ENCODE peak calls at places on chromosomes 7 and 10, in nine cellular contexts. A, C, N, H, Y, W, P, G and E are unnamed samples.

GRCh38 chr7:91656486-91657237 is 223.8 kb downstream of the MTERF1 start:
- DNase-seq in W (no peak), H (no peak), G (peak), C (no peak), A (no peak), N (no peak), Y (peak), P (no peak), E (no peak)

GRCh38 chr10:68598978-68599753 is 39.0 kb downstream of the TET1 start:
- DNase-seq in N (peak), Y (peak), H (peak), G (peak), W (no peak), C (peak), A (peak), P (no peak), E (no peak)

GRCh38 chr7:29146888-29147609 is 712 bp upstream of the CPVL start:
- DNase-seq in C (peak), W (no peak), H (peak), A (peak), G (no peak), Y (no peak), P (no peak), N (no peak), E (no peak)

GRCh38 chr7:52705768-52706167 is 329.7 kb upstream of the POM121L12 start:
- DNase-seq in G (no peak), P (no peak), A (no peak), W (no peak), C (no peak), H (no peak), N (no peak), Y (no peak), E (no peak)

GRCh38 chr7:20862554-20862953 is 75.9 kb upstream of the SP8 start:
- DNase-seq in P (no peak), Y (no peak), H (no peak), G (no peak), N (no peak), A (no peak), W (no peak), C (no peak), E (no peak)

GRCh38 chr7:91226411-91226810 is 37.8 kb upstream of the FZD1 start:
- DNase-seq in Y (no peak), H (no peak), G (no peak), N (no peak), A (no peak), C (no peak), P (no peak), W (no peak), E (no peak)

GRCh38 chr10:91694170-91694794 is 61.4 kb upstream of the PPP1R3C start:
- DNase-seq in Y (peak), G (peak), N (no peak), W (no peak), C (peak), H (no peak), P (peak), A (no peak), E (no peak)

GRCh38 chr7:30181211-30181610 is 46.4 kb downstream of the MTURN start:
- DNase-seq in N (no peak), W (no peak), C (no peak), Y (no peak), H (no peak), A (no peak), P (no peak), G (no peak), E (no peak)

GRCh38 chr7:73851410-73852338 is 9.3 kb upstream of the TMEM270 start:
- DNase-seq in W (no peak), G (peak), Y (peak), N (no peak), H (no peak), P (peak), A (no peak), C (no peak), E (no peak)

GRCh38 chr7:9890092-9890491 is 1083.6 kb upstream of the PHF14 start:
- DNase-seq in A (no peak), W (no peak), C (no peak), H (no peak), G (no peak), P (no peak), Y (no peak), N (no peak), E (no peak)

GRCh38 chr7:5574770-5575269 is 151.2 kb upstream of the TNRC18 start:
- DNase-seq in N (peak), P (no peak), C (no peak), G (no peak), Y (no peak), H (peak), A (peak), W (no peak), E (no peak)

GRCh38 chr10:98312816-98313215 is 44.8 kb upstream of the LOXL4 start:
- DNase-seq in P (no peak), W (no peak), A (no peak), H (no peak), N (no peak), Y (peak), G (no peak), C (no peak), E (no peak)

GRCh38 chr7:106143711-106144347 is 31.7 kb upstream of the SYPL1 start:
- DNase-seq in H (no peak), G (no peak), W (no peak), Y (no peak), A (no peak), N (peak), C (no peak), P (peak), E (no peak)

GRCh38 chr7:5012985-5013384 is 32.7 kb upstream of the RBAK start:
- DNase-seq in P (no peak), Y (no peak), C (no peak), W (no peak), H (no peak), G (no peak), N (no peak), A (no peak), E (no peak)

GRCh38 chr7:132558815-132559214 is 17.5 kb downstream of the PLXNA4 start:
- DNase-seq in G (no peak), H (no peak), Y (no peak), N (no peak), P (no peak), A (no peak), C (no peak), W (no peak), E (no peak)

GRCh38 chr10:1180071-1180730 is 124.0 kb downstream of the WDR37 start:
- DNase-seq in P (no peak), Y (no peak), H (no peak), A (no peak), W (no peak), C (no peak), G (no peak), N (no peak), E (no peak)

GRCh38 chr7:34059551-34059840 is 154.2 kb downstream of the BMPER start:
- DNase-seq in P (no peak), H (no peak), G (no peak), W (no peak), C (no peak), A (no peak), N (no peak), Y (no peak), E (no peak)

GRCh38 chr7:45181991-45182855 is 24.6 kb downstream of the RAMP3 start:
- DNase-seq in P (no peak), Y (no peak), H (no peak), C (no peak), A (peak), G (no peak), W (no peak), N (no peak), E (no peak)

GRCh38 chr10:72802291-72803118 is 91.0 kb upstream of the OIT3 start:
- DNase-seq in P (peak), G (peak), A (no peak), W (no peak), Y (peak), N (no peak), H (no peak), C (no peak), E (no peak)

GRCh38 chr10:78740976-78741375 is 327.8 kb upstream of the ZMIZ1 start:
- DNase-seq in Y (no peak), C (no peak), P (no peak), G (no peak), H (no peak), W (no peak), A (no peak), N (no peak), E (no peak)

GRCh38 chr10:13054844-13055243 is 45.1 kb upstream of the OPTN start:
- DNase-seq in W (no peak), H (no peak), C (no peak), G (no peak), P (no peak), Y (no peak), A (no peak), N (no peak), E (no peak)

GRCh38 chr10:29657719-29658274 is 23.0 kb upstream of the SVIL start:
- DNase-seq in C (no peak), P (no peak), N (no peak), G (no peak), Y (no peak), H (no peak), A (no peak), W (no peak), E (no peak)

GRCh38 chr10:124703778-124704427 is 40.3 kb downstream of the FAM53B start:
- DNase-seq in Y (peak), G (peak), H (peak), C (peak), P (no peak), W (no peak), N (no peak), A (peak), E (no peak)

GRCh38 chr10:60200012-60200681 is 189.5 kb downstream of the ANK3 start:
- DNase-seq in W (no peak), A (no peak), G (no peak), C (no peak), P (no peak), H (no peak), N (no peak), Y (no peak), E (no peak)

GRCh38 chr7:117716707-117717294 is 156.4 kb downstream of the CTTNBP2 start:
- DNase-seq in P (no peak), G (no peak), W (no peak), H (no peak), A (no peak), C (no peak), N (no peak), Y (no peak), E (no peak)

GRCh38 chr7:117718116-117718515 is 155.1 kb downstream of the CTTNBP2 start:
- DNase-seq in Y (no peak), N (no peak), W (no peak), C (no peak), G (no peak), H (no peak), P (no peak), A (no peak), E (no peak)

GRCh38 chr7:117717341-117717740 is 155.9 kb downstream of the CTTNBP2 start:
- DNase-seq in W (no peak), C (no peak), P (no peak), A (no peak), G (no peak), N (no peak), Y (peak), H (no peak), E (no peak)

GRCh38 chr7:117719377-117719776 is 153.9 kb downstream of the CTTNBP2 start:
- DNase-seq in A (no peak), G (no peak), W (no peak), Y (no peak), C (no peak), N (no peak), H (no peak), P (no peak), E (no peak)

GRCh38 chr7:117715784-117716445 is 157.3 kb downstream of the CTTNBP2 start:
- DNase-seq in W (no peak), P (peak), A (no peak), Y (peak), H (no peak), N (no peak), C (peak), G (peak), E (no peak)
- TF ChIP-seq CTCF in W (no peak), P (peak), A (peak), Y (peak), H (peak), N (no peak), C (peak), G (peak), E (no peak)

GRCh38 chr10:5449823-5450222 is 37.5 kb downstream of the NET1 start:
- DNase-seq in G (peak), P (no peak), Y (peak), C (no peak), A (no peak), N (no peak), H (no peak), W (no peak), E (no peak)
- TF ChIP-seq CTCF in G (peak), P (no peak), Y (peak), C (no peak), A (no peak), N (peak), H (peak), W (no peak), E (no peak)

GRCh38 chr7:120793213-120793936 is 64.6 kb downstream of the TSPAN12 start:
- DNase-seq in W (no peak), H (no peak), N (no peak), P (no peak), G (no peak), Y (no peak), A (no peak), C (no peak), E (no peak)
- TF ChIP-seq CTCF in W (no peak), H (no peak), N (no peak), P (no peak), G (no peak), Y (no peak), A (no peak), C (no peak), E (no peak)

DNA sequence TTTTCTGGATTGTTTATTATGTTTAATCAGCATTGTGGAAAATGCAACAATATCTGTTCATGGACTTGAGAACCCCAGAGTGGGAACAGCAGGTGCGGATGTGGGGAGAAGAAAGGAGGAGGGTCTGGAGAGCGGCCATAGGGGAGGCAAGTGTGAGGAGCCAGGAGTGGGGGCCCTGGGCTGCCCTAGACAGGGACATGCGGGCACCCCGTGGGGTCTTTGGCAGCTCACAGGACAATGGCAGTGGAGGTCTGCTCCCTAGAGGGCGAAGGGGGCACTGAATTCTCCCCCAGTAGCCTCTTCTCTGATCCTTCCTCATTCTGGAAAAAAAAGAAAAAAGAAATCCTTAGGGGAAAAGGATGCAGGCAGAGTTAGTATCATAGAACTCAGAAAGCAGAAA is 8.9 kb downstream of the TMEM176B start:
- DNase-seq in A (no peak), P (no peak), N (no peak), W (no peak), C (no peak), G (no peak), Y (no peak), H (no peak), E (no peak)
- TF ChIP-seq CTCF in A (no peak), P (no peak), N (no peak), W (no peak), C (no peak), G (no peak), Y (no peak), H (no peak), E (no peak)

GRCh38 chr7:135846339-135846738 is 97.7 kb upstream of the FAM180A start:
- DNase-seq in N (no peak), A (no peak), C (no peak), H (no peak), W (no peak), P (no peak), Y (no peak), G (no peak), E (no peak)

GRCh38 chr7:135844903-135845302 is 96.3 kb upstream of the FAM180A start:
- DNase-seq in A (no peak), G (no peak), W (no peak), C (no peak), Y (no peak), H (no peak), P (no peak), N (no peak), E (no peak)

GRCh38 chr7:135843214-135843613 is 94.6 kb upstream of the FAM180A start:
- DNase-seq in A (no peak), N (no peak), C (no peak), P (peak), G (no peak), Y (no peak), H (no peak), W (no peak), E (no peak)

GRCh38 chr7:135845415-135846075 is 96.9 kb upstream of the FAM180A start:
- DNase-seq in C (no peak), H (no peak), A (no peak), W (no peak), G (peak), Y (peak), P (no peak), N (no peak), E (no peak)

DNA sequence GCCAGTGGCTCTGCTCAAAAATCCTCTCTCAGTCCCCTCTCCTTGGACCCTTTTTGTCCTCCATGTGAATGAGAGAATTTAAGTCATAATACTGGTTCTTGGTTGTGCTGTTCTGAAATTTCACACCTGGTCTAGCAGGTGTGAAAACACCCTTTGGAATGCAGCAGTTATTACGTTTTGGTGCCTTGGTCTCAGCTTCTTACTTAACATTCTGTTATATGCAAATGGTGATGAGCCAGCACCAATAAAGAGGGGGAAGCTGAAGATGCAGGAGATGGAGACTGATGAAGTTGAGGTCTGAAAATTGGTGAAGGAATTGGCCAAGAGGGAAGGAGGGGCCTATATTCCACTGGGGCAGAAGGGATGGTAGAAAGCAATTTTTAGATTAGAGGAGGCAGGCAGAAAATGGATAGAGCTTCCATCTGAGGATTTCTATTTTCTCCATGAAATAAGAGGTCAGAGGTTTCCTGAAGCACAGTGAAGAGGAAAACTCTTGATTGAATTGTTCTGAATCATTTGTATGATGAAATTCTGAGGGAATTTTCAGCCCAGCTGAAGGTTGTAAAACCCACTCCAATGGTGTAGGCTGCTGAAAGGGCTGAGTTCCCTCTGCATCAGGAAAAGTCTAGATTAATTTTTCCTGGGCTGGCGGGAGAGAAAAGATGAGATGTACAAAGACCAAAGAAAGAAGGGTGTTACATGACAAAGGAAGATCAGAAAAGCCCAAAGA is 94.0 kb upstream of the FAM180A start:
- DNase-seq in W (no peak), C (no peak), N (no peak), Y (peak), P (no peak), H (no peak), A (no peak), G (peak), E (no peak)
- TF ChIP-seq CTCF in W (no peak), C (no peak), N (no peak), Y (no peak), P (no peak), H (no peak), A (no peak), G (no peak), E (no peak)

GRCh38 chr7:42574693-42575084 is 337.2 kb downstream of the C7orf25 start:
- DNase-seq in G (peak), P (no peak), A (no peak), Y (peak), W (no peak), N (no peak), H (no peak), C (no peak), E (no peak)

GRCh38 chr7:42572561-42572960 is 335.6 kb upstream of the GLI3 start:
- DNase-seq in Y (no peak), C (no peak), A (no peak), N (no peak), P (no peak), H (no peak), W (no peak), G (no peak), E (no peak)

GRCh38 chr7:42572046-42572445 is 335.0 kb upstream of the GLI3 start:
- DNase-seq in P (no peak), W (no peak), A (no peak), N (no peak), H (no peak), C (no peak), G (no peak), Y (no peak), E (no peak)

GRCh38 chr7:42573904-42574692 is 337.1 kb upstream of the GLI3 start:
- DNase-seq in A (no peak), Y (peak), N (no peak), G (peak), C (no peak), H (no peak), P (no peak), W (no peak), E (no peak)

GRCh38 chr7:42575161-42575560 is 336.7 kb downstream of the C7orf25 start:
- DNase-seq in G (no peak), W (no peak), Y (no peak), A (no peak), N (no peak), C (no peak), H (no peak), P (no peak), E (no peak)
- TF ChIP-seq CTCF in G (no peak), W (no peak), Y (no peak), A (no peak), N (no peak), C (no peak), H (no peak), P (no peak), E (no peak)

GRCh38 chr10:110737886-110738634 is 93.9 kb downstream of the RBM20 start:
- DNase-seq in P (no peak), H (no peak), G (peak), C (no peak), N (no peak), Y (peak), W (no peak), A (peak), E (no peak)
- TF ChIP-seq CTCF in P (no peak), H (no peak), G (no peak), C (no peak), N (no peak), Y (no peak), W (no peak), A (no peak), E (no peak)

GRCh38 chr7:155797262-155798250 is 14.7 kb downstream of the SHH start:
- DNase-seq in C (no peak), P (no peak), A (peak), Y (no peak), N (no peak), H (no peak), W (no peak), G (no peak), E (no peak)
- TF ChIP-seq CTCF in C (no peak), P (no peak), A (no peak), Y (no peak), N (peak), H (no peak), W (no peak), G (no peak), E (no peak)